ENCODE peak calls at places on chromosomes 11 and 22, in four cellular contexts. A, Y, O and Z are unnamed samples.

GRCh38 chr22:32649515-32650200 is 151.8 kb upstream of the TIMP3 start:
- DNase-seq in Y (no peak), O (peak; percentile 18), A (no peak), Z (no peak)

GRCh38 chr11:63917685-63918523 is 940 bp upstream of the RCOR2 start:
- DNase-seq in A (peak; percentile 74), Y (peak; percentile 88), O (no peak), Z (peak; percentile 77)

GRCh38 chr22:30386608-30386959 is 627 bp downstream of the RNF215 start:
- DNase-seq in Y (no peak), O (no peak), A (no peak), Z (no peak)

GRCh38 chr11:24082241-24082640 is 414.6 kb upstream of the LUZP2 start:
- DNase-seq in Y (no peak), O (no peak), A (no peak), Z (no peak)

GRCh38 chr22:41367039-41367679 is 14.6 kb upstream of the TEF start:
- DNase-seq in O (peak; percentile 92), Y (peak; percentile 66), A (peak; percentile 98), Z (peak; percentile 96)

GRCh38 chr22:39684702-39685281 is 114.2 kb downstream of the CACNA1I start:
- DNase-seq in Y (no peak), A (no peak), O (no peak), Z (no peak)

GRCh38 chr22:33726294-33726711 is 194.0 kb downstream of the LARGE1 start:
- DNase-seq in Y (no peak), O (peak; percentile 1), A (no peak), Z (no peak)

GRCh38 chr11:20609727-20610707 is 10.6 kb downstream of the SLC6A5 start:
- DNase-seq in A (peak; percentile 81), Y (peak; percentile 98), O (peak; percentile 49), Z (peak; percentile 66)

GRCh38 chr11:78607691-78608090 is 33.0 kb upstream of the NARS2 start:
- DNase-seq in O (no peak), A (peak; percentile 32), Y (no peak), Z (no peak)

GRCh38 chr22:32564170-32565001 is 89.8 kb downstream of the FBXO7 start:
- DNase-seq in Y (no peak), A (no peak), O (peak; percentile 61), Z (no peak)

GRCh38 chr11:35415488-35415887 is 3.9 kb downstream of the SLC1A2 start:
- DNase-seq in A (no peak), Y (no peak), O (no peak), Z (no peak)

GRCh38 chr11:126337472-126338241 is 17.8 kb upstream of the ST3GAL4 start:
- DNase-seq in Y (no peak), O (no peak), A (no peak), Z (no peak)

GRCh38 chr11:898540-899190 is 11.9 kb downstream of the CHID1 start:
- DNase-seq in A (no peak), Y (no peak), O (no peak), Z (no peak)

GRCh38 chr11:104968856-104969776 is 742 bp upstream of the CASP4 start:
- DNase-seq in O (peak; percentile 5), A (no peak), Y (peak; percentile 52), Z (no peak)

GRCh38 chr11:122772945-122773344 is 65.4 kb upstream of the CRTAM start:
- DNase-seq in O (peak; percentile 74), A (no peak), Y (no peak), Z (no peak)

GRCh38 chr11:71507102-71507501 is 20.0 kb upstream of the KRTAP5-7 start:
- DNase-seq in O (no peak), A (no peak), Y (peak; percentile 32), Z (no peak)

GRCh38 chr11:72061739-72062396 is 18.5 kb downstream of the NUMA1 start:
- DNase-seq in O (no peak), A (no peak), Y (no peak), Z (no peak)

GRCh38 chr11:123111465-123111864 is 49.5 kb upstream of the HSPA8 start:
- DNase-seq in O (no peak), Y (no peak), A (no peak), Z (no peak)

GRCh38 chr11:65884716-65885092 is 3.6 kb downstream of the FIBP start:
- DNase-seq in Y (peak; percentile 90), A (peak; percentile 83), O (no peak), Z (no peak)

GRCh38 chr22:25413620-25414019 is 150.9 kb upstream of the GRK3 start:
- DNase-seq in A (no peak), Y (no peak), O (no peak), Z (no peak)

GRCh38 chr11:60869451-60869825 is 2.1 kb downstream of the ZP1 start:
- DNase-seq in O (no peak), Y (no peak), A (peak; percentile 16), Z (no peak)

GRCh38 chr11:67631853-67632174 is 2.1 kb upstream of the NUDT8 start:
- DNase-seq in O (no peak), A (no peak), Y (no peak), Z (no peak)

GRCh38 chr11:119380160-119380815 is 1.2 kb downstream of the USP2 start:
- DNase-seq in Y (no peak), A (no peak), O (no peak), Z (no peak)

GRCh38 chr11:119389611-119390254 is 8.2 kb upstream of the USP2 start:
- DNase-seq in A (no peak), Y (peak; percentile 83), O (no peak), Z (no peak)